ENCODE peak calls at places on chromosomes 7 and 10, in four cellular contexts. One of them, this sample, is unnamed. For H3K79me2, the result is how much of the 10 kb centered on the place peaks cover.

GRCh38 chr7:29113384-29114102 is 32.8 kb downstream of the CPVL start:
- DNase-seq in HepG2: peak
- DNase-seq in K562: peak
- DNase-seq in H1: peak
- DNase-seq in this sample: peak

GRCh38 chr10:89805599-89806013 is 104.2 kb downstream of the KIF20B start:
- DNase-seq in H1: no peak
- DNase-seq in HepG2: no peak
- DNase-seq in K562: no peak
- DNase-seq in this sample: no peak

GRCh38 chr7:94510582-94511456 is 1.2 kb downstream of the CASD1 start:
- DNase-seq in H1: peak
- DNase-seq in HepG2: peak
- DNase-seq in K562: no peak
- DNase-seq in this sample: no peak

GRCh38 chr7:73976761-73977625 is 51.0 kb upstream of the ELN start:
- DNase-seq in HepG2: no peak
- DNase-seq in K562: no peak
- DNase-seq in H1: no peak
- DNase-seq in this sample: no peak

GRCh38 chr7:128909605-128910568 is 622 bp downstream of the KCP start:
- DNase-seq in K562: no peak
- DNase-seq in HepG2: no peak
- DNase-seq in H1: no peak
- DNase-seq in this sample: no peak

GRCh38 chr7:70788276-70788675 is 343.7 kb upstream of the GALNT17 start:
- DNase-seq in H1: no peak
- DNase-seq in K562: no peak
- DNase-seq in HepG2: no peak
- DNase-seq in this sample: no peak

GRCh38 chr10:15379043-15379442 is 8.0 kb upstream of the FAM171A1 start:
- DNase-seq in K562: no peak
- DNase-seq in HepG2: no peak
- DNase-seq in H1: no peak
- DNase-seq in this sample: no peak

GRCh38 chr7:84950836-84951235 is 236.0 kb downstream of the SEMA3D start:
- DNase-seq in HepG2: no peak
- DNase-seq in H1: no peak
- DNase-seq in K562: peak
- DNase-seq in this sample: no peak

GRCh38 chr10:79093658-79094411 is 25.1 kb downstream of the ZMIZ1 start:
- DNase-seq in HepG2: peak
- DNase-seq in K562: peak
- DNase-seq in H1: no peak
- DNase-seq in this sample: no peak

GRCh38 chr7:84314263-84314662 is 119.7 kb upstream of the SEMA3A start:
- DNase-seq in H1: no peak
- DNase-seq in K562: no peak
- DNase-seq in HepG2: no peak
- DNase-seq in this sample: no peak

GRCh38 chr10:127313996-127314700 is 117.8 kb upstream of the INSYN2A start:
- DNase-seq in H1: no peak
- DNase-seq in K562: no peak
- DNase-seq in HepG2: no peak
- DNase-seq in this sample: no peak

GRCh38 chr10:9111983-9112382 is 1057.5 kb downstream of the GATA3 start:
- DNase-seq in H1: no peak
- DNase-seq in K562: no peak
- DNase-seq in HepG2: no peak
- DNase-seq in this sample: no peak

GRCh38 chr10:114518401-114519305 is 114.4 kb upstream of the AFAP1L2 start:
- DNase-seq in K562: no peak
- DNase-seq in H1: no peak
- DNase-seq in HepG2: peak
- DNase-seq in this sample: no peak

DNA sequence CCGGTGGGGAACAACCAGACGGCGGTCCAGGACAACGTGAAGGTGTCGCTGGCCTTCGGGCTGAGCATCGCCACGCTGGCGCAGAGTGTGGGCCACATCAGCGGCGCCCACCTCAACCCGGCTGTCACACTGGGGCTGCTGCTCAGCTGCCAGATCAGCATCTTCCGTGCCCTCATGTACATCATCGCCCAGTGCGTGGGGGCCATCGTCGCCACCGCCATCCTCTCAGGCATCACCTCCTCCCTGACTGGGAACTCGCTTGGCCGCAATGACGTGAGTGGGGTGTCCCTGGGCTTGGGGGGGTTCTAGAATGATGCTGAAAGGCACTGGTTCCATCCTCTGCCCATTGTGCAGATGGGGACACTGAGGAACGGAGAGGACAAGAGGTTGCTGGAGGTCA is 368 bp downstream of the AQP1 start:
- DNase-seq in K562: no peak
- DNase-seq in H1: no peak
- DNase-seq in HepG2: no peak
- DNase-seq in this sample: no peak
- H3K79me2 ChIP-seq in K562: under half
- H3K79me2 ChIP-seq in H1: under half
- H3K79me2 ChIP-seq in HepG2: under half
- H3K79me2 ChIP-seq in this sample: under half

GRCh38 chr7:101172854-101173751 is 7.0 kb downstream of the NAT16 start:
- DNase-seq in K562: peak
- DNase-seq in HepG2: no peak
- DNase-seq in H1: no peak
- DNase-seq in this sample: no peak

GRCh38 chr7:101173752-101174244 is 6.3 kb downstream of the NAT16 start:
- DNase-seq in H1: no peak
- DNase-seq in HepG2: no peak
- DNase-seq in K562: peak
- DNase-seq in this sample: peak

GRCh38 chr7:101171442-101171837 is 6.1 kb upstream of the VGF start:
- DNase-seq in H1: no peak
- DNase-seq in K562: peak
- DNase-seq in HepG2: no peak
- DNase-seq in this sample: no peak

GRCh38 chr7:101170617-101171441 is 5.5 kb upstream of the VGF start:
- DNase-seq in H1: no peak
- DNase-seq in HepG2: no peak
- DNase-seq in K562: no peak
- DNase-seq in this sample: no peak

GRCh38 chr7:101172005-101172853 is 6.9 kb upstream of the VGF start:
- DNase-seq in K562: no peak
- DNase-seq in H1: no peak
- DNase-seq in HepG2: no peak
- DNase-seq in this sample: no peak
- TF ChIP-seq EZH2 in K562: no peak
- TF ChIP-seq EZH2 in H1: peak
- TF ChIP-seq EZH2 in HepG2: peak
- TF ChIP-seq EZH2 in this sample: no peak

DNA sequence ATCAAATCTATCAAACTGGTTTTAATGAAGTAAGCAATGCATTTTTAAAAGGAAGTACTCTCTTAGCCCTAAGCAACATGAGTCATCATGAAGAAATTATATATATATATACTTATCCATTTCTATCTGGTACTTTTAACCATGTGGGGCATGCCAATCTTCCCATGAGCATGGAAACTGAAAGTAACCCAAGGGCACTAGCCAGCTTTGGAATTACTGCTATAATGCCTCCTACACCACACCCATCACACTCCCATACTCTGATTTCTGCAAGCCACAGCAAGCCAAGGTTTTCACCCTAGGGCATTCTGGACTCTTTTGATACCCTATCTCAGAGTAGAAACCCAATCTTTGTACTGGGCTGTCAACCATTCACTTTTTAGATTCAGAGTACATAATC is 204.6 kb downstream of the IMMP2L start:
- DNase-seq in HepG2: no peak
- DNase-seq in H1: no peak
- DNase-seq in K562: no peak
- DNase-seq in this sample: no peak
- TF ChIP-seq FOSL1 in HepG2: no peak
- TF ChIP-seq FOSL1 in H1: no peak
- TF ChIP-seq FOSL1 in K562: no peak
- TF ChIP-seq FOSL1 in this sample: no peak

GRCh38 chr7:139727151-139727705 is 50.6 kb downstream of the HIPK2 start:
- DNase-seq in H1: no peak
- DNase-seq in K562: no peak
- DNase-seq in HepG2: no peak
- DNase-seq in this sample: no peak

GRCh38 chr7:139725843-139726484 is 51.8 kb downstream of the HIPK2 start:
- DNase-seq in K562: no peak
- DNase-seq in HepG2: no peak
- DNase-seq in H1: no peak
- DNase-seq in this sample: no peak

GRCh38 chr7:139726485-139726869 is 51.3 kb downstream of the HIPK2 start:
- DNase-seq in K562: no peak
- DNase-seq in HepG2: no peak
- DNase-seq in H1: no peak
- DNase-seq in this sample: no peak

GRCh38 chr7:139730746-139731612 is 46.8 kb downstream of the HIPK2 start:
- DNase-seq in K562: no peak
- DNase-seq in HepG2: no peak
- DNase-seq in H1: no peak
- DNase-seq in this sample: no peak

DNA sequence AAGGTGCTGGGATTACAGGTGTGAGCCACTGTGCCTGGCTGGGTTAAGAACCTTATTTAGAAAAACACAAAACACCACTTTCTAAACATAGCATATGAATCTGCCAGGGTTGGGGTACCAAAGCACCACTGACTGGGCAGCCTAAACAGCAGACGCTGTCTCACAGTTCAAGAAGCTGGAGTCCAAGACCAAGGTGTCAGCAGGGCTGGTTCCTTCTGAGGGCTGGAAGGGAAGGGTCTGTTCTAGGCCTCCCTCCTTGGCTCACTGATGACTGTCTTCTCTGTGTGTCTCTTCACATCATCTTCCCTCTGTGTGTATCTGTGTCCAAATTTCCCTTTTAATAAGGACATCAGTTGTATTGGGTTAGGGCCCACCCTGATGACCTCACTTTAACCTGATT is 49.6 kb downstream of the HIPK2 start:
- DNase-seq in K562: no peak
- DNase-seq in H1: no peak
- DNase-seq in HepG2: no peak
- DNase-seq in this sample: no peak
- H3K79me2 ChIP-seq in K562: under half
- H3K79me2 ChIP-seq in H1: under half
- H3K79me2 ChIP-seq in HepG2: half or more
- H3K79me2 ChIP-seq in this sample: half or more

GRCh38 chr10:23693398-23693797 is 254.5 kb downstream of the OTUD1 start:
- DNase-seq in HepG2: no peak
- DNase-seq in K562: peak
- DNase-seq in H1: no peak
- DNase-seq in this sample: no peak
- TF ChIP-seq EZH2 in HepG2: no peak
- TF ChIP-seq EZH2 in K562: no peak
- TF ChIP-seq EZH2 in H1: no peak
- TF ChIP-seq EZH2 in this sample: no peak